ENCODE peak calls at places on chromosome 13, in four cellular contexts. B is cardiac fibroblast, P is fibroblast of pulmonary artery, V is left ventricle myocardium inferior. U is an unnamed sample.

GRCh38 chr13:46756977-46757376 is 40.0 kb downstream of the ESD start:
- DNase-seq in B (peak), P (peak), V (no peak), U (peak)

GRCh38 chr13:33349996-33350826 is 64.7 kb upstream of the STARD13 start:
- DNase-seq in B (peak), P (peak), V (peak), U (peak)

GRCh38 chr13:59422646-59423045 is 741.1 kb downstream of the DIAPH3 start:
- DNase-seq in P (no peak), B (no peak), V (no peak), U (no peak)

GRCh38 chr13:29923554-29924481 is 73.4 kb upstream of the UBL3 start:
- DNase-seq in P (peak), V (peak), B (peak), U (peak)

GRCh38 chr13:99528547-99528946 is 27.3 kb downstream of the TM9SF2 start:
- DNase-seq in V (no peak), B (no peak), P (no peak), U (no peak)

GRCh38 chr13:28505543-28506135 is 10.7 kb upstream of the FLT1 start:
- DNase-seq in V (no peak), P (peak), B (peak), U (no peak)

GRCh38 chr13:113749956-113750355 is 9.1 kb upstream of the TMEM255B start:
- DNase-seq in P (no peak), B (no peak), V (no peak), U (no peak)

GRCh38 chr13:99500839-99501134 is 485 bp upstream of the TM9SF2 start:
- DNase-seq in P (no peak), B (no peak), V (no peak), U (no peak)

GRCh38 chr13:45518525-45519235 is 53.9 kb downstream of the COG3 start:
- DNase-seq in B (peak), V (no peak), P (peak), U (peak)

GRCh38 chr13:73519720-73520119 is 460.9 kb downstream of the KLF5 start:
- DNase-seq in V (no peak), P (no peak), B (no peak), U (peak)

GRCh38 chr13:84025828-84026227 is 143.6 kb upstream of the SLITRK1 start:
- DNase-seq in V (no peak), P (no peak), B (no peak), U (no peak)
- H3K4me3 ChIP-seq in V (no peak), P (no peak), B (no peak), U (no peak)

DNA sequence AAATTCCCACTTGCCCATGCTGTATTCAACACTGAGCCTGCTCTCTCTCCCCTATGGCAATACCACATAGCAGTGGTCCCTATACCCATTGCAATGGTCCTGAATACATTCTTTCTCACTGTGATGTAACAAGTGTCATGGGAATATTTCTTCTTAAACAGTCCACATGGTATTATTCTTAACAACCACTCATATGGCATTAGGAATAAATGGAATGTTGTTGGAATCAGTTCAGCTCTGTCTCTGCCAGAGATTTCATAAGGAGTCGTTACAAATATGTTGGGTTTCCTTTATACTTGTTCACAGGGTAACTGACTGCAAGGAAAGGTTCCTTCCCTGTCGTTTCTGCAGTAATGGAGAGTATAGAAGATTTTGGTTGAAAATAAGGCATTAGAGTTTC is 128.3 kb upstream of the SPATA13 start:
- DNase-seq in P (peak), V (no peak), B (peak), U (peak)
- H3K4me3 ChIP-seq in P (no peak), V (no peak), B (no peak), U (no peak)

GRCh38 chr13:75871059-75871458 is 234.9 kb downstream of the LMO7 start:
- DNase-seq in V (no peak), P (no peak), B (no peak), U (no peak)
- H3K4me3 ChIP-seq in V (peak), P (no peak), B (peak), U (no peak)

GRCh38 chr13:52845766-52846566 is 2.5 kb downstream of the PCDH8 start:
- DNase-seq in V (peak), P (peak), B (peak), U (peak)
- H3K4me3 ChIP-seq in V (peak), P (no peak), B (no peak), U (no peak)

GRCh38 chr13:51785592-51786424 is 18.2 kb downstream of the DHRS12 start:
- DNase-seq in P (peak), V (peak), B (peak), U (no peak)
- H3K4me3 ChIP-seq in P (no peak), V (peak), B (no peak), U (no peak)

GRCh38 chr13:25899464-25899863 is 152.4 kb downstream of the SHISA2 start:
- DNase-seq in P (no peak), B (no peak), V (no peak), U (no peak)
- H3K4me3 ChIP-seq in P (no peak), B (no peak), V (no peak), U (no peak)